ENCODE peak calls at places on chromosomes 7 and 10, in five cellular contexts. Q, U, C, N and O are unnamed samples.

GRCh38 chr10:102729090-102730026 is 14.4 kb upstream of the WBP1L start:
- DNase-seq in C (peak), Q (peak), N (peak), U (peak), O (peak)

GRCh38 chr7:15889501-15889900 is 203.0 kb upstream of the MEOX2 start:
- DNase-seq in U (peak), N (peak), C (peak), Q (peak), O (peak)

GRCh38 chr7:81641873-81642272 is 128.0 kb downstream of the HGF start:
- DNase-seq in C (no peak), N (no peak), U (no peak), Q (no peak), O (no peak)

GRCh38 chr7:116792813-116793212 is 69.6 kb upstream of the CAPZA2 start:
- DNase-seq in Q (no peak), U (no peak), C (no peak), N (no peak), O (no peak)

GRCh38 chr10:98272690-98273453 is 4.9 kb upstream of the LOXL4 start:
- DNase-seq in Q (no peak), U (no peak), C (no peak), N (no peak), O (no peak)

GRCh38 chr7:18464830-18465229 is 30.7 kb upstream of the HDAC9 start:
- DNase-seq in U (no peak), Q (no peak), N (no peak), C (no peak), O (no peak)

GRCh38 chr10:72645263-72645858 is 19.5 kb upstream of the MICU1 start:
- DNase-seq in C (no peak), Q (no peak), N (no peak), U (no peak), O (no peak)

GRCh38 chr7:86914468-86915054 is 144.9 kb downstream of the ELAPOR2 start:
- DNase-seq in U (peak), C (peak), N (peak), Q (no peak), O (no peak)

GRCh38 chr10:13470270-13470669 is 58.5 kb downstream of the BEND7 start:
- DNase-seq in Q (no peak), U (no peak), N (peak), C (no peak), O (no peak)

GRCh38 chr7:21912305-21912704 is 33.4 kb downstream of the CDCA7L start:
- DNase-seq in C (no peak), N (no peak), Q (peak), U (no peak), O (no peak)

GRCh38 chr7:70645876-70646336 is 486.0 kb upstream of the GALNT17 start:
- DNase-seq in U (no peak), Q (no peak), C (no peak), N (no peak), O (no peak)

GRCh38 chr7:122887198-122887597 is 938 bp upstream of the CADPS2 start:
- DNase-seq in U (peak), Q (peak), N (peak), C (peak), O (peak)

GRCh38 chr7:99694201-99694911 is 14.6 kb upstream of the CYP3A5 start:
- DNase-seq in C (no peak), U (no peak), N (peak), Q (no peak), O (no peak)

GRCh38 chr10:78471723-78472541 is 438.3 kb downstream of the RPS24 start:
- DNase-seq in C (no peak), N (no peak), Q (no peak), U (no peak), O (no peak)

GRCh38 chr10:75043256-75044121 is 68.0 kb upstream of the SAMD8 start:
- DNase-seq in N (no peak), U (peak), C (no peak), Q (no peak), O (no peak)

GRCh38 chr7:69276011-69276729 is 322.1 kb upstream of the AUTS2 start:
- DNase-seq in C (no peak), N (no peak), U (no peak), Q (peak), O (no peak)

GRCh38 chr7:1510780-1511154 is 6.6 kb upstream of the INTS1 start:
- DNase-seq in N (no peak), Q (no peak), U (no peak), C (no peak), O (no peak)

GRCh38 chr10:17181751-17182150 is 19.7 kb downstream of the TRDMT1 start:
- DNase-seq in N (peak), Q (no peak), C (no peak), U (no peak), O (no peak)